ENCODE peak calls at places on chromosomes 2 and 18, in nine cellular contexts. A is fibroblast of lung; C is ovary; O is CD8-positive, alpha-beta T cell; S is mammary epithelial cell; M is astrocyte; R is GM12865; J is right lobe of liver; I is cardiac fibroblast. E is an unnamed sample.

GRCh38 chr2:195356026-195356425 is 301.0 kb upstream of the SLC39A10 start:
- DNase-seq in M (no peak), O (no peak), S (no peak), R (no peak), J (no peak), I (no peak), A (no peak), C (no peak), E (no peak)

GRCh38 chr2:206389164-206389563 is 54.2 kb upstream of the ADAM23 start:
- DNase-seq in R (no peak), I (no peak), S (no peak), J (no peak), A (no peak), C (no peak), M (no peak), O (no peak), E (no peak)

GRCh38 chr18:24063121-24063731 is 48.7 kb downstream of the TTC39C start:
- DNase-seq in A (peak; percentile 62), R (no peak), S (peak; percentile 63), C (no peak), I (peak; percentile 25), M (peak; percentile 71), O (no peak), J (no peak), E (no peak)

GRCh38 chr2:45922577-45922988 is 271.1 kb downstream of the PRKCE start:
- DNase-seq in R (no peak), I (peak; percentile 80), J (no peak), A (peak; percentile 76), C (no peak), O (no peak), S (no peak), M (peak; percentile 65), E (no peak)

GRCh38 chr2:163774862-163775261 is 39.1 kb upstream of the FIGN start:
- DNase-seq in O (no peak), J (no peak), M (peak; percentile 97), C (no peak), I (peak; percentile 76), A (peak; percentile 66), R (no peak), S (peak; percentile 92), E (no peak)

GRCh38 chr2:19140463-19141208 is 217.8 kb downstream of the OSR1 start:
- DNase-seq in C (no peak), I (peak; percentile 58), M (peak; percentile 98), J (no peak), S (peak; percentile 78), R (no peak), O (no peak), A (peak; percentile 82), E (no peak)

GRCh38 chr2:128645631-128646030 is 327.0 kb upstream of the HS6ST1 start:
- DNase-seq in R (no peak), C (no peak), S (no peak), I (no peak), A (no peak), J (no peak), M (no peak), O (no peak), E (no peak)

GRCh38 chr2:12318427-12319057 is 398.2 kb upstream of the TRIB2 start:
- DNase-seq in A (no peak), C (no peak), J (no peak), S (peak; percentile 93), I (no peak), M (peak; percentile 98), O (no peak), R (no peak), E (no peak)

GRCh38 chr2:238791345-238791744 is 56.5 kb upstream of the TWIST2 start:
- DNase-seq in M (no peak), S (no peak), I (no peak), O (no peak), C (no peak), R (no peak), J (no peak), A (no peak), E (no peak)

GRCh38 chr2:82795446-82795845 is 1663.6 kb downstream of the SUCLG1 start:
- DNase-seq in I (peak; percentile 83), J (no peak), M (peak; percentile 66), O (no peak), R (no peak), A (peak; percentile 61), S (peak; percentile 63), C (no peak), E (no peak)

GRCh38 chr2:157737636-157738035 is 109.0 kb upstream of the ACVR1C start:
- DNase-seq in A (no peak), O (no peak), C (no peak), M (no peak), J (no peak), S (no peak), R (no peak), I (no peak), E (no peak)

GRCh38 chr2:96103906-96104861 is 12.2 kb downstream of the ADRA2B start:
- DNase-seq in S (no peak), C (no peak), R (no peak), J (no peak), O (no peak), I (no peak), M (no peak), A (no peak), E (no peak)

GRCh38 chr2:45380131-45380836 is 230.8 kb downstream of the SRBD1 start:
- DNase-seq in C (no peak), I (peak; percentile 22), O (no peak), A (peak; percentile 19), S (peak; percentile 45), M (peak; percentile 33), R (no peak), J (no peak), E (no peak)

GRCh38 chr2:136381722-136382633 is 264.0 kb upstream of the CXCR4 start:
- DNase-seq in C (no peak), J (no peak), M (no peak), A (no peak), R (peak; percentile 94), O (peak; percentile 88), I (no peak), S (no peak), E (no peak)

GRCh38 chr2:136386046-136386445 is 268.1 kb upstream of the CXCR4 start:
- DNase-seq in A (no peak), I (no peak), O (no peak), M (peak; percentile 6), C (no peak), R (no peak), S (no peak), J (no peak), E (no peak)

GRCh38 chr2:136383161-136383560 is 265.2 kb upstream of the CXCR4 start:
- DNase-seq in C (no peak), J (no peak), M (no peak), S (no peak), O (no peak), A (no peak), R (no peak), I (no peak), E (no peak)

GRCh38 chr2:136381245-136381644 is 263.3 kb upstream of the CXCR4 start:
- DNase-seq in O (no peak), S (no peak), R (no peak), J (no peak), A (no peak), M (no peak), I (no peak), C (no peak), E (no peak)

DNA sequence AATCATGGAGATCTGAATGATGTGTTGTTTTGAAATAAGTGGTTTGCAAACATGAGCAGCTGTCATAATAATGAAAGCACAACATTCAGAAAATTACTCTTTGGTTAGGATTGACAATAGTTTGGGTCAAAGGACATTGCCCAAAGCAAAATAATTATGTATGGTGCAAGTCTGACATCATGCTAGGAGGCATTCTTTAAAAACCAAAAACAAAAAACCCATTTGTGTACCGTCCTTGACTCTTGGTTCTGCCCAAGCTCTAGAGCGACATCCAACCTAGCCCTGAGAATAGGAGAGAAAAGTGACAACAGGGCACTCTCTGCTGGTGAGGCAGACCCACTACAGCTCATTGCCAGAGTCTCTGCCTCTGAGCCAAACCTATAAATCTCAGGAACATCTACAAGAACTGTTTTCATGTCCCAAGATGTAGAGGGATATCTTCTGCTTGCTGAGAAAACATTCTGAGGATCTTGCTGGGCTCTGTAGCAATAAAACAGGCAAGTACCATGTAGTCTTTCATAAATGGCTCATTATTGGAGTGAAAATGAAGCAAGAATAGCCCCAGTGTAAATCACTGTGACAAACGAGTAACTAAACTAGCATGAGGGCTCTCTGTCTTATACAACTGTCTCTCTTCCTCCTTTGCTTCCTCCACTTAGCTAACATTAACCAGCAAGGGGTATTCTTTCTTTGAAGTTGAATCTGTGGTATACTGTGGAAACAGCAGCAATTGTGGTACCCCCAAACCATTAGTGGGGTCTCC is 266.8 kb upstream of the CXCR4 start:
- DNase-seq in S (peak; percentile 40), M (peak; percentile 6), I (peak; percentile 40), R (peak; percentile 73), A (peak; percentile 23), C (no peak), J (no peak), O (peak; percentile 64), E (no peak)
- TF ChIP-seq CTCF in S (peak; percentile 58), M (peak; percentile 59), I (peak; percentile 46), R (peak; percentile 76), A (peak; percentile 41), C (no peak), J (peak; percentile 40), O (peak; percentile 77), E (peak; percentile 65)

GRCh38 chr2:201261911-201262310 is 1.6 kb downstream of the CASP8 start:
- DNase-seq in I (no peak), R (no peak), C (no peak), M (no peak), A (no peak), O (no peak), J (no peak), S (no peak), E (no peak)
- H3K4me3 ChIP-seq in I (no peak overlapping the region), R (no peak overlapping the region), C (no peak overlapping the region), M (no peak overlapping the region), A (no peak overlapping the region), O (peak overlapping the region; percentile 56), J (no peak overlapping the region), S (no peak overlapping the region), E (peak overlapping the region; percentile 12)

DNA sequence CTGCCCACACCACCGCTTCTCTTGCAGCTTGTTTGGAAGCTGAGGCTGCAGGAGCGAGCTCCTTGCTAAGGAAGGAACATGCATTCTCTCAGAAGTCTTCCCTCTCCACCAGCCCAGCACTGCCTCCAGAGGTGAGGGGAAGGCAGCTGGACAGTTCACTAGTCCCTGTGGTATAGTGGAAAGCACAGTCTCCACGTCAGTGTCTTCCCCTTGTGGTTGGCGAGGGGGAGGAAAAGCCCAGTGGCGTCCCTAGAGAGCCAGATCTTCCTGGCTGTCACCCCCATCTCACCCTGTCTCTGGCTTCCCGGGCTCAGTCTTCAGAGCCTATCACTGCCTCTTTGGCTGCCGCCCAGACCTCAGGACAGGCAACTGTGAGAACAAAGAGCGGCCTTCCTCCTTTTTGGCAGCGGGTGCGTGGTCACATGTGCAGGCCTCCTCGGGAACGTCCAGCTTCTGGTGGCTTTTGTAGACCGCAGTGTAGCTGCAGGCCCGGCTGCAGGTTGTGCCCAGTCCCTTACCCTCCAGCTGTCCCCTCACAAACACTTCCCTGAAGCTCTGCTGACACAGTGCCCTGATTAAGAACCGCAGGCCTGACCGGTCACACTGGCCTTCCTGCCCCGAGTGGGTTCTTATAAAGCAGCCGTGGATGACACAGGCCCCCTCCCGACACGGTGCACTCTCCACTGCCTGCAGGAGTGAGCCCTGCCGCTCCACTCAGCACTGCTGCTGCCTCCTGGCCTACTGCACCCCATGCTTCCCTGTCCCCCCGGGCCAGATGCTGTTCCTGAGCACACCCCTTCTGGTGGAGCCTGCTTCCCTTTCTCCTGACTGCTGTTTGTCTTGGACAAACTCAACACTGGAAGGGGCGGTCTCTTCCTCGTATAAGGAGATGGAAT is 90.9 kb downstream of the RNF144A start:
- DNase-seq in M (peak; percentile 96), C (peak; percentile 64), I (peak; percentile 93), R (no peak), S (peak; percentile 38), O (no peak), J (peak; percentile 79), A (peak; percentile 62), E (peak; percentile 90)
- TF ChIP-seq CTCF in M (peak; percentile 38), C (no peak), I (peak; percentile 50), R (no peak), S (peak; percentile 2), O (no peak), J (peak; percentile 7), A (peak; percentile 5), E (peak; percentile 42)

GRCh38 chr2:131475831-131476230 is at the start of gene TUBA3D:
- DNase-seq in S (no peak), I (no peak), J (no peak), A (no peak), O (no peak), M (no peak), C (no peak), R (no peak), E (no peak)
- H3K4me3 ChIP-seq in S (no peak within 1 kb of the TSS), I (no peak within 1 kb of the TSS), J (no peak within 1 kb of the TSS), A (no peak within 1 kb of the TSS), O (no peak within 1 kb of the TSS), M (no peak within 1 kb of the TSS), C (no peak within 1 kb of the TSS), R (no peak within 1 kb of the TSS), E (no peak within 1 kb of the TSS)

E was measured in dorsolateral prefrontal cortex.